ENCODE peak calls at places on chromosomes 4 and X, in five cellular contexts. C, B, A, Y and V are unnamed samples.

GRCh38 chr4:15479913-15480185 is 10.2 kb downstream of the CC2D2A start:
- DNase-seq in A (no peak), B (no peak), Y (no peak), C (no peak), V (no peak)

GRCh38 chr4:103498161-103499070 is 221.4 kb downstream of the TACR3 start:
- DNase-seq in B (no peak), C (peak; percentile 18), A (no peak), Y (no peak), V (no peak)

GRCh38 chr4:101787917-101788316 is 2.6 kb upstream of the BANK1 start:
- DNase-seq in A (no peak), B (no peak), Y (no peak), C (no peak), V (no peak)

GRCh38 chr4:148415500-148415899 is 26.7 kb downstream of the NR3C2 start:
- DNase-seq in A (no peak), C (no peak), B (no peak), Y (no peak), V (no peak)

GRCh38 chr4:25915359-25915716 is 1.3 kb downstream of the SMIM20 start:
- DNase-seq in Y (no peak), B (no peak), A (no peak), C (no peak), V (no peak)

GRCh38 chr4:52640808-52641595 is 18.1 kb downstream of the USP46 start:
- DNase-seq in C (no peak), B (no peak), A (no peak), Y (no peak), V (no peak)

GRCh38 chrX:11367609-11368430 is 74.6 kb downstream of the AMELX start:
- DNase-seq in Y (no peak), C (no peak), B (no peak), A (no peak), V (no peak)

GRCh38 chr4:102438873-102439614 is 62.1 kb upstream of the NFKB1 start:
- DNase-seq in B (no peak), Y (no peak), C (no peak), A (peak; percentile 77), V (no peak)

GRCh38 chr4:85477538-85477937 is 2.6 kb downstream of the ARHGAP24 start:
- DNase-seq in A (no peak), B (no peak), C (no peak), Y (no peak), V (no peak)

GRCh38 chr4:21790437-21791029 is 158.0 kb downstream of the KCNIP4 start:
- DNase-seq in C (no peak), Y (no peak), B (no peak), A (no peak), V (no peak)

DNA sequence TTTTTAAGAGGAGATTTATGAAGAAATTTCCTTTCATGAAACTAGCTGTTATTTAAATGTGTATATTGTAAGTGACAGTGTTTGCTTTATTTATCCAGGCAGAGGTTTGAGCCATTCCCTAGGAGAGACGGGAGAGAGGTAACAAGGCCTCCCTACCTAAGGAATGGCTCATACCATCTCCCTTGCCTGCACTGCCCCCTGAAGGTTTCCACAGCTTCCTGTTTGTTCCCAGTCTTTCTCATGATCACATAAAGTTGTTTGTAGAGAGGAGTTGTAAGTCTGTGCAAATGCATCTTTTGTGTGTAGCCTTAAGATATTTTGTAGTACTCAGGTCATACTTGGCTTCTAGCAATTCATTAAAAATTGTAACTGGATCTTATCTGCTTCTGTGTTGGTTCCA is 1504.5 kb upstream of the PCDH10 start:
- DNase-seq in A (no peak), Y (no peak), B (no peak), C (no peak), V (no peak)
- TF ChIP-seq CTCF in A (no peak), Y (no peak), B (peak; percentile 22), C (no peak), V (peak; percentile 43)

DNA sequence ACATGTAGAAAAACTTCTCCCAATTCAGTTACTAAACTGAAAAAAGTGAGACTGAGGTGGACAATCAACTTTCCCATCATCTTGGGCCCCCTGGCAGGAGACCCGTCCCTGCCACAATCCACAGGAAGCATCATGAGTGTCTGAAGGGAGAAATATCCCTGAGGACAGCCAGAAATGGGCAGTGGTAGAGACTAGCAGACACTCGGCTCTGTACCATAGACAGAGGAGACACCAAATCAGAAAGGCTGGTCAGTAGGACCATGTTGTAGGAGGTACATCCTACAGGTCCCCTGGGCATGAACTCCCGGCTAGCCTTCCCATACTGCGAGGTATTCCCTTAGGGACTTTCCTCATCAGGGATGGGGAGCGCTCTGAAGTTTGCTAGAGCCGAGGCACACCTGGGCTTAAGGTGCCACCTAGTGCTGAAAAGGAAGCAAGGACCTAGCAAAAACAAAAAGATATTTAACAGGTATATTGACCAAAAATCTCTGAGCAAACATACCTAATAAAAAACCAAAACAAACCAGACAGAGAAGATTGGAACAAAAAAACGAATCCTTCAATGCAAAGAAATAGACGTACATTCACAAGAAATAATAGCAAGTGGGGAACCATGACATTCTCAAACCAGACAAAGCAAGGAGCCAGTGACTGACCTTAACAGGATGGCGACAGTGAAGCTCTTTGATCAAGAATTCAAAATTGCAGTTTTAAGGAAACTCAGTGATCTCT is 55.6 kb downstream of the HAUS3 start:
- DNase-seq in Y (no peak), A (no peak), C (no peak), B (no peak), V (no peak)
- TF ChIP-seq CTCF in Y (no peak), A (no peak), C (no peak), B (peak; percentile 39), V (peak; percentile 73)

GRCh38 chr4:186033027-186033426 is 35.9 kb upstream of the TLR3 start:
- DNase-seq in A (no peak), C (no peak), Y (no peak), B (no peak), V (no peak)

GRCh38 chr4:186027405-186027804 is 41.6 kb upstream of the TLR3 start:
- DNase-seq in A (no peak), C (peak; percentile 9), Y (no peak), B (no peak), V (no peak)

GRCh38 chr4:186030795-186031194 is 38.2 kb upstream of the TLR3 start:
- DNase-seq in B (no peak), A (no peak), C (no peak), Y (no peak), V (no peak)

GRCh38 chr4:186029731-186030421 is 39.1 kb upstream of the TLR3 start:
- DNase-seq in Y (peak; percentile 54), A (peak; percentile 21), C (no peak), B (peak; percentile 95), V (no peak)

DNA sequence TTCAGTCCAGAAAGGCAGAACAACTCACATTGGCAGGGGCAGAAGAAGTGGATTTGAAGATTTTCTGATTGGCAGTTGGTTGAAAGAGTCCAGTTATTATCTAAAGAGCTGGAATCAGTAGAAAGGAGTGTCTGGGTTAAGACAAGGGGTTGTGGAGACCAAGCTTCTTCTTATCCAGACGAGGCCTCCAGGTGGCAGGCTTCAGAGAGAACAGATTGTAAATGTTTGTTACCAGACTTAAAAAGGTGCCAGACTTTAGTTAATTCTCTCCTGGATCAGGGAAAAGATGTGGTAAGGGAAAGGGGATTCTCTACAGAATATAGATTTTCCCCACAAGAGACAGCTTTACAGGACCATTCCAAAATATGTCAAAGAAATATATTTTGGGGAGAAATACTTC is 36.7 kb upstream of the TLR3 start:
- DNase-seq in B (no peak), A (no peak), C (no peak), Y (no peak), V (no peak)
- TF ChIP-seq CTCF in B (no peak), A (no peak), C (no peak), Y (peak; percentile 10), V (peak; percentile 36)

GRCh38 chr4:39320381-39321115 is 45.6 kb downstream of the RFC1 start:
- DNase-seq in Y (no peak), A (peak; percentile 12), B (no peak), C (no peak), V (no peak)

GRCh38 chr4:39326468-39326960 is 39.6 kb downstream of the RFC1 start:
- DNase-seq in C (no peak), Y (no peak), A (no peak), B (no peak), V (no peak)

GRCh38 chr4:39324897-39325613 is 41.1 kb downstream of the RFC1 start:
- DNase-seq in B (no peak), A (no peak), C (no peak), Y (no peak), V (no peak)

GRCh38 chr4:39324446-39324845 is 41.7 kb downstream of the RFC1 start:
- DNase-seq in A (no peak), B (no peak), C (no peak), Y (no peak), V (no peak)

DNA sequence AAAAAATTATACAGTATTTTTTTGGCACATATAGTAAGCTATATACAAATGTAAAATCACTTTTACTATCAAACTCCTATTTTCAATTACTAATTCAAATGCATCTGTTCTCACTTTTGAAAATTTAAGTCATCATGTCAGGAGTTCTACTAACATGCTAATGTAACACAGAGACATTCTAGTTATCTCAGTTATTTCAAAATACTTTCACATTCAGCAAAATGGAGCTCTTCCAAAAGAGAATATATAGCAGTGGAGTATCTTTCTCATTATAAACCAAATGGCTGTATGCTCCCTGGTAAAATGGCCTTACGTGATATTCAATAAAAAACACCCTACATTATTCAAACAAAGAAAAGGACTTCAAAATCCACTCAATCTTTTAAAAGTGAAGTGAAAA is 42.3 kb downstream of the RFC1 start:
- DNase-seq in A (no peak), Y (no peak), B (no peak), C (no peak), V (no peak)
- TF ChIP-seq CTCF in A (no peak), Y (no peak), B (no peak), C (no peak), V (no peak)

GRCh38 chr4:14254252-14254651 is 626.7 kb upstream of the BOD1L1 start:
- DNase-seq in Y (no peak), A (no peak), C (peak; percentile 21), B (peak; percentile 33), V (peak; percentile 30)
- TF ChIP-seq CTCF in Y (peak; percentile 46), A (peak; percentile 53), C (no peak), B (peak; percentile 49), V (peak; percentile 66)

GRCh38 chrX:56219702-56220101 is 12.5 kb upstream of the KLF8 start:
- DNase-seq in A (no peak), C (no peak), B (no peak), Y (no peak), V (no peak)
- TF ChIP-seq CTCF in A (no peak), C (no peak), B (no peak), Y (peak; percentile 44), V (peak; percentile 26)

DNA sequence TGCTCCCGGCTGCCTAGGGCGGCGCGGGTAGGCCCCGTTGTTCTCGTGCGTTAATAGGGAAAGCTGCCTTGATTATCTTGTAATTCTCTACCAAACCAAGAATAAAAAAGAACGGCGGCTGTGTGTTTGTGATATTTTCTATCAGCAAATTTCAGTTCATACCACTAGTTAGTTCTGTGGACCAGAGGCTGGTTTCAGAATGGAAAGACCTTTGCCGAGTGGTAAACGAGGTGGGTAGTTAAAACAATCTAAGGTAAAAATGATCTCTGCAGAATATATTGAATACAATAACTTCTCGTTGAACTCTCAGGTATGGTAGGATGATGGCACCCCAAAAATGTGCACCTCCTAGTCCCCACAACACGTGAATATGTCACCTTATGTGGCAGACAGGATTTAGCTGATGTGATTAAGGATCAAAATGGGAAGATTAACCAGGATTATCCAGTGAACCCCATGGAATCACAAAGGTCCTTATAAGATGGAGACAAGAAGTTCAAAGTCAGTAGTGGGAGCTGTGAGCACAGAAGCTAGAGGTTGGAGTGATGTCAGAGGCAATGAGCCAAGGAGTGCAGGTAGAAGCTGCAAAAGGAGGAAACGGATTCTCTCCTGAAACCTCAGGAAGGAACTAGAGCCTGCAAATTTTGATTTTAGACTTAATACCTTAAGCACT is 574 bp upstream of the CFAP97 start:
- DNase-seq in A (no peak), Y (no peak), C (peak; percentile 14), B (no peak), V (no peak)
- TF ChIP-seq CTCF in A (no peak), Y (no peak), C (no peak), B (no peak), V (no peak)